ENCODE peak calls at places on chromosomes 3 and 15, in six cellular contexts. E is SW 1271, H is cardiac fibroblast, Z is COR-L47, X is Right ventricle myocardium superior, W is endothelial cell of umbilical vein. B is an unnamed sample.

GRCh38 chr3:184565421-184566211 is 4.0 kb downstream of the EPHB3 start:
- DNase-seq in H (peak; percentile 68), W (no peak), Z (peak; percentile 72), E (no peak), X (no peak), B (peak; percentile 55)

GRCh38 chr3:128411574-128412064 is 55.1 kb downstream of the DNAJB8 start:
- DNase-seq in E (no peak), Z (no peak), H (no peak), W (no peak), X (no peak), B (no peak)

GRCh38 chr3:7385635-7386034 is 524.7 kb downstream of the GRM7 start:
- DNase-seq in E (no peak), H (peak; percentile 6), W (no peak), Z (no peak), X (no peak), B (no peak)

GRCh38 chr15:23616536-23616935 is 31.1 kb downstream of the MAGEL2 start:
- DNase-seq in E (no peak), Z (no peak), X (no peak), H (no peak), W (no peak), B (no peak)

GRCh38 chr3:183428140-183429023 is at the start of gene MCF2L2:
- DNase-seq in X (peak; percentile 84), Z (peak; percentile 83), E (peak; percentile 57), H (peak; percentile 45), W (peak; percentile 36), B (peak; percentile 54)

GRCh38 chr3:136752046-136752326 is 192 bp downstream of the STAG1 start:
- DNase-seq in H (no peak), W (no peak), X (no peak), Z (no peak), E (no peak), B (no peak)

GRCh38 chr3:73511555-73511954 is 113.2 kb downstream of the PDZRN3 start:
- DNase-seq in E (no peak), X (no peak), H (no peak), W (no peak), Z (no peak), B (no peak)

GRCh38 chr3:113264249-113264648 is 52.9 kb downstream of the BOC start:
- DNase-seq in Z (peak; percentile 12), H (no peak), X (no peak), W (no peak), E (no peak), B (peak; percentile 73)

GRCh38 chr3:178367817-178368617 is 168.2 kb upstream of the KCNMB2 start:
- DNase-seq in E (no peak), H (peak; percentile 36), X (no peak), Z (no peak), W (peak; percentile 29), B (peak; percentile 18)

GRCh38 chr3:20145874-20146273 is 40.1 kb downstream of the SGO1 start:
- DNase-seq in W (no peak), H (no peak), E (no peak), Z (no peak), X (no peak), B (peak; percentile 18)

GRCh38 chr3:149886957-149887356 is 73.9 kb downstream of the RNF13 start:
- DNase-seq in H (no peak), E (no peak), W (no peak), X (no peak), Z (no peak), B (no peak)

GRCh38 chr3:107211608-107212007 is 165.6 kb upstream of the CCDC54 start:
- DNase-seq in X (no peak), W (no peak), E (no peak), Z (no peak), H (no peak), B (no peak)

GRCh38 chr3:50273689-50274065 is 4.7 kb downstream of the SEMA3B start:
- DNase-seq in H (no peak), W (no peak), E (no peak), Z (no peak), X (no peak), B (no peak)

GRCh38 chr15:36040173-36040572 is 494.2 kb upstream of the DPH6 start:
- DNase-seq in Z (no peak), W (no peak), E (no peak), X (no peak), H (no peak), B (no peak)

GRCh38 chr3:127479449-127479848 is 111.1 kb downstream of the TPRA1 start:
- DNase-seq in W (no peak), E (no peak), Z (no peak), H (no peak), X (peak; percentile 54), B (no peak)

GRCh38 chr3:6631376-6631775 is 229.5 kb upstream of the GRM7 start:
- DNase-seq in X (no peak), Z (no peak), E (no peak), W (no peak), H (no peak), B (no peak)

GRCh38 chr3:125148836-125149235 is 63.7 kb downstream of the SLC12A8 start:
- DNase-seq in E (no peak), H (no peak), X (peak; percentile 80), W (no peak), Z (no peak), B (no peak)

GRCh38 chr3:56990295-56991015 is 70.0 kb upstream of the SPATA12 start:
- DNase-seq in E (no peak), X (no peak), H (no peak), Z (no peak), W (no peak), B (no peak)

GRCh38 chr3:35800960-35801459 is 161.7 kb downstream of the ARPP21 start:
- DNase-seq in E (no peak), H (no peak), Z (no peak), X (no peak), W (no peak), B (no peak)

GRCh38 chr3:27746838-27747237 is 24.7 kb upstream of the EOMES start:
- DNase-seq in H (no peak), Z (no peak), W (no peak), X (no peak), E (no peak), B (no peak)

GRCh38 chr3:18633002-18633401 is 207.9 kb upstream of the SATB1 start:
- DNase-seq in W (no peak), E (no peak), X (no peak), Z (no peak), H (no peak), B (no peak)

GRCh38 chr3:129317014-129317771 is 38.5 kb downstream of the HMCES start:
- DNase-seq in Z (no peak), X (no peak), H (no peak), W (no peak), E (no peak), B (peak; percentile 15)

GRCh38 chr15:41903782-41904181 is 9.9 kb upstream of the SPTBN5 start:
- DNase-seq in Z (no peak), W (no peak), X (no peak), H (no peak), E (no peak), B (no peak)

GRCh38 chr3:131091768-131092167 is 65.1 kb downstream of the NEK11 start:
- DNase-seq in E (no peak), Z (no peak), W (no peak), H (peak; percentile 15), X (no peak), B (no peak)

GRCh38 chr15:65632780-65633384 is 11.1 kb downstream of the SLC24A1 start:
- DNase-seq in H (no peak), X (no peak), E (no peak), W (no peak), Z (no peak), B (no peak)

GRCh38 chr3:25536668-25537331 is 108.7 kb downstream of the RARB start:
- DNase-seq in X (no peak), Z (no peak), H (no peak), E (no peak), W (no peak), B (no peak)

GRCh38 chr3:45055411-45056143 is 29.5 kb downstream of the CLEC3B start:
- DNase-seq in E (peak; percentile 19), W (no peak), X (no peak), H (peak; percentile 77), Z (no peak), B (no peak)

GRCh38 chr15:68318008-68318835 is 40.7 kb downstream of the FEM1B start:
- DNase-seq in H (no peak), E (no peak), W (no peak), X (no peak), Z (no peak), B (no peak)

GRCh38 chr3:31193429-31193828 is 299.0 kb upstream of the GADL1 start:
- DNase-seq in H (no peak), X (no peak), W (no peak), E (no peak), Z (no peak), B (no peak)

GRCh38 chr3:39435006-39435748 is 28.7 kb downstream of the RPSA start:
- DNase-seq in H (no peak), X (no peak), E (no peak), Z (peak; percentile 5), W (no peak), B (no peak)

GRCh38 chr15:94119215-94119815 is 112.0 kb upstream of the MCTP2 start:
- DNase-seq in H (no peak), E (no peak), Z (no peak), X (peak; percentile 73), W (no peak), B (no peak)

GRCh38 chr15:85972805-85973540 is 106.7 kb upstream of the AGBL1 start:
- DNase-seq in X (no peak), H (no peak), W (no peak), E (no peak), Z (no peak), B (no peak)

GRCh38 chr15:81275711-81276417 is 48.1 kb downstream of the STARD5 start:
- DNase-seq in X (no peak), H (peak; percentile 27), W (no peak), E (no peak), Z (no peak), B (no peak)

B was measured in DMS79 treated with DMSO at 0.1 percent for 48 hours.